ENCODE peak calls at places on chromosomes 11 and 22, in six cellular contexts. One of them, this sample, is unnamed.
A peak's percentile ranks its signal among the peaks of the same experiment; 100 is the strongest.

GRCh38 chr11:28767574-28767973 is 659.4 kb downstream of the METTL15 start:
- DNase-seq in endodermal cell: no peak
- DNase-seq in H9: no peak
- DNase-seq in HCT116: no peak
- DNase-seq in mesenchymal stem cell: peak; percentile 66
- DNase-seq in NT2/D1: no peak
- DNase-seq in this sample: no peak

GRCh38 chr11:34305095-34305692 is 52.6 kb downstream of the ABTB2 start:
- DNase-seq in endodermal cell: no peak
- DNase-seq in H9: no peak
- DNase-seq in HCT116: no peak
- DNase-seq in mesenchymal stem cell: no peak
- DNase-seq in NT2/D1: no peak
- DNase-seq in this sample: no peak

GRCh38 chr11:114651145-114651718 is 27.1 kb upstream of the NXPE2 start:
- DNase-seq in endodermal cell: no peak
- DNase-seq in H9: no peak
- DNase-seq in HCT116: no peak
- DNase-seq in mesenchymal stem cell: no peak
- DNase-seq in NT2/D1: no peak
- DNase-seq in this sample: no peak

GRCh38 chr22:32469799-32470212 is 4.8 kb upstream of the FBXO7 start:
- DNase-seq in endodermal cell: no peak
- DNase-seq in H9: no peak
- DNase-seq in HCT116: peak; percentile 13
- DNase-seq in mesenchymal stem cell: peak; percentile 91
- DNase-seq in NT2/D1: no peak
- DNase-seq in this sample: no peak

GRCh38 chr11:94791216-94791889 is 23.2 kb downstream of the AMOTL1 start:
- DNase-seq in endodermal cell: no peak
- DNase-seq in H9: no peak
- DNase-seq in HCT116: no peak
- DNase-seq in mesenchymal stem cell: no peak
- DNase-seq in NT2/D1: no peak
- DNase-seq in this sample: no peak

GRCh38 chr11:96259053-96259837 is 83.8 kb downstream of the MAML2 start:
- DNase-seq in endodermal cell: no peak
- DNase-seq in H9: no peak
- DNase-seq in HCT116: no peak
- DNase-seq in mesenchymal stem cell: peak; percentile 79
- DNase-seq in NT2/D1: no peak
- DNase-seq in this sample: no peak

GRCh38 chr11:116300252-116300651 is 472.5 kb downstream of the BUD13 start:
- DNase-seq in endodermal cell: no peak
- DNase-seq in H9: no peak
- DNase-seq in HCT116: no peak
- DNase-seq in mesenchymal stem cell: no peak
- DNase-seq in NT2/D1: no peak
- DNase-seq in this sample: no peak

GRCh38 chr22:49966716-49967332 is 6.3 kb downstream of the PIM3 start:
- DNase-seq in endodermal cell: peak; percentile 63
- DNase-seq in H9: peak; percentile 32
- DNase-seq in HCT116: no peak
- DNase-seq in mesenchymal stem cell: peak; percentile 85
- DNase-seq in NT2/D1: no peak
- DNase-seq in this sample: peak; percentile 51

GRCh38 chr22:23233746-23234408 is 53.6 kb downstream of the BCR start:
- DNase-seq in endodermal cell: no peak
- DNase-seq in H9: no peak
- DNase-seq in HCT116: no peak
- DNase-seq in mesenchymal stem cell: peak; percentile 34
- DNase-seq in NT2/D1: no peak
- DNase-seq in this sample: no peak

GRCh38 chr11:61477734-61478148 is 30.8 kb upstream of the LRRC10B start:
- DNase-seq in endodermal cell: peak; percentile 90
- DNase-seq in H9: peak; percentile 77
- DNase-seq in HCT116: no peak
- DNase-seq in mesenchymal stem cell: peak; percentile 35
- DNase-seq in NT2/D1: peak; percentile 33
- DNase-seq in this sample: peak; percentile 79

GRCh38 chr11:77821349-77821851 is 456 bp downstream of the AAMDC start:
- DNase-seq in endodermal cell: no peak
- DNase-seq in H9: no peak
- DNase-seq in HCT116: no peak
- DNase-seq in mesenchymal stem cell: peak; percentile 48
- DNase-seq in NT2/D1: no peak
- DNase-seq in this sample: no peak

GRCh38 chr11:82858556-82859091 is 41.6 kb downstream of the PRCP start:
- DNase-seq in endodermal cell: no peak
- DNase-seq in H9: no peak
- DNase-seq in HCT116: no peak
- DNase-seq in mesenchymal stem cell: peak; percentile 31
- DNase-seq in NT2/D1: no peak
- DNase-seq in this sample: no peak

GRCh38 chr11:394034-394857 is at the start of gene PKP3:
- DNase-seq in endodermal cell: peak; percentile 90
- DNase-seq in H9: peak; percentile 88
- DNase-seq in HCT116: peak; percentile 83
- DNase-seq in mesenchymal stem cell: peak; percentile 83
- DNase-seq in NT2/D1: no peak
- DNase-seq in this sample: peak; percentile 63

GRCh38 chr11:774873-775592 is 2.3 kb downstream of the GATD1 start:
- DNase-seq in endodermal cell: no peak
- DNase-seq in H9: peak; percentile 33
- DNase-seq in HCT116: no peak
- DNase-seq in mesenchymal stem cell: peak; percentile 33
- DNase-seq in NT2/D1: no peak
- DNase-seq in this sample: peak; percentile 1

GRCh38 chr22:20009018-20009482 is 7.6 kb downstream of the ARVCF start:
- DNase-seq in endodermal cell: peak; percentile 42
- DNase-seq in H9: no peak
- DNase-seq in HCT116: no peak
- DNase-seq in mesenchymal stem cell: no peak
- DNase-seq in NT2/D1: no peak
- DNase-seq in this sample: no peak

GRCh38 chr11:115463606-115464005 is 40.6 kb downstream of the CADM1 start:
- DNase-seq in endodermal cell: no peak
- DNase-seq in H9: no peak
- DNase-seq in HCT116: no peak
- DNase-seq in mesenchymal stem cell: no peak
- DNase-seq in NT2/D1: no peak
- DNase-seq in this sample: no peak

GRCh38 chr11:32094931-32095330 is 4.1 kb downstream of the RCN1 start:
- DNase-seq in endodermal cell: no peak
- DNase-seq in H9: no peak
- DNase-seq in HCT116: no peak
- DNase-seq in mesenchymal stem cell: peak; percentile 59
- DNase-seq in NT2/D1: no peak
- DNase-seq in this sample: no peak

GRCh38 chr11:126414615-126415014 is 59.1 kb downstream of the ST3GAL4 start:
- DNase-seq in endodermal cell: no peak
- DNase-seq in H9: no peak
- DNase-seq in HCT116: no peak
- DNase-seq in mesenchymal stem cell: no peak
- DNase-seq in NT2/D1: no peak
- DNase-seq in this sample: no peak

GRCh38 chr11:110305169-110306018 is 9.0 kb upstream of the RDX start:
- DNase-seq in endodermal cell: no peak
- DNase-seq in H9: no peak
- DNase-seq in HCT116: no peak
- DNase-seq in mesenchymal stem cell: no peak
- DNase-seq in NT2/D1: no peak
- DNase-seq in this sample: no peak

GRCh38 chr11:14812776-14813175 is 79.3 kb downstream of the CYP2R1 start:
- DNase-seq in endodermal cell: no peak
- DNase-seq in H9: no peak
- DNase-seq in HCT116: no peak
- DNase-seq in mesenchymal stem cell: no peak
- DNase-seq in NT2/D1: peak; percentile 16
- DNase-seq in this sample: peak; percentile 43

GRCh38 chr11:79544324-79544723 is 103.5 kb upstream of the TENM4 start:
- DNase-seq in endodermal cell: no peak
- DNase-seq in H9: no peak
- DNase-seq in HCT116: no peak
- DNase-seq in mesenchymal stem cell: no peak
- DNase-seq in NT2/D1: no peak
- DNase-seq in this sample: no peak

GRCh38 chr22:29382575-29383328 is 5.6 kb downstream of the AP1B1 start:
- DNase-seq in endodermal cell: no peak
- DNase-seq in H9: no peak
- DNase-seq in HCT116: no peak
- DNase-seq in mesenchymal stem cell: no peak
- DNase-seq in NT2/D1: no peak
- DNase-seq in this sample: no peak

GRCh38 chr11:73198677-73199076 is 19.4 kb upstream of the P2RY2 start:
- DNase-seq in endodermal cell: peak; percentile 73
- DNase-seq in H9: peak; percentile 33
- DNase-seq in HCT116: peak; percentile 45
- DNase-seq in mesenchymal stem cell: peak; percentile 22
- DNase-seq in NT2/D1: peak; percentile 79
- DNase-seq in this sample: peak; percentile 47

GRCh38 chr11:98036810-98037209 is 983.9 kb upstream of the CNTN5 start:
- DNase-seq in endodermal cell: no peak
- DNase-seq in H9: no peak
- DNase-seq in HCT116: no peak
- DNase-seq in mesenchymal stem cell: no peak
- DNase-seq in NT2/D1: no peak
- DNase-seq in this sample: no peak

GRCh38 chr11:40987895-40988435 is 471.5 kb downstream of the LRRC4C start:
- DNase-seq in endodermal cell: no peak
- DNase-seq in H9: no peak
- DNase-seq in HCT116: no peak
- DNase-seq in mesenchymal stem cell: no peak
- DNase-seq in NT2/D1: no peak
- DNase-seq in this sample: peak; percentile 47

GRCh38 chr11:8318536-8318935 is 54.9 kb upstream of the LMO1 start:
- DNase-seq in endodermal cell: peak; percentile 88
- DNase-seq in H9: peak; percentile 77
- DNase-seq in HCT116: no peak
- DNase-seq in mesenchymal stem cell: no peak
- DNase-seq in NT2/D1: no peak
- DNase-seq in this sample: peak; percentile 85

GRCh38 chr11:111676878-111677585 is 74.8 kb downstream of the SIK2 start:
- DNase-seq in endodermal cell: no peak
- DNase-seq in H9: no peak
- DNase-seq in HCT116: peak; percentile 29
- DNase-seq in mesenchymal stem cell: peak; percentile 17
- DNase-seq in NT2/D1: no peak
- DNase-seq in this sample: no peak

GRCh38 chr11:103525069-103525468 is 415.8 kb downstream of the DYNC2H1 start:
- DNase-seq in endodermal cell: no peak
- DNase-seq in H9: no peak
- DNase-seq in HCT116: no peak
- DNase-seq in mesenchymal stem cell: peak; percentile 20
- DNase-seq in NT2/D1: no peak
- DNase-seq in this sample: no peak

DNA sequence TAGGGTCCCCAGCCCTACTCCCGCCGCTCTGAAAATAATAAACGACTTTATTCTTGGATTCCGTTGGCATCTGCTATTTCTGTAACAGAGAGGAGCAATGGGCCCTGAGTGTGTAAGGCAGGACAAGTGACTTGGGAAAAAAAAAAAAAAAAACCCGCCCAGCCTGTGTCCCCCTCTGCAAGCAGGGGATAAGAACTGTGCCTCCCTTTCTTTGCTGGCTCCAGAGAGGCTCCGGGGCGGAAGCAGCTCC is 464 bp upstream of the DNAJC4 start:
- DNase-seq in endodermal cell: no peak
- DNase-seq in H9: no peak
- DNase-seq in HCT116: no peak
- DNase-seq in mesenchymal stem cell: no peak
- DNase-seq in NT2/D1: no peak
- DNase-seq in this sample: no peak
- H3K4me1 ChIP-seq in endodermal cell: peaks cover 4% of the 10 kb centered on the region
- H3K4me1 ChIP-seq in H9: peaks cover 3% of the 10 kb centered on the region
- H3K4me1 ChIP-seq in HCT116: peaks cover 67% of the 10 kb centered on the region
- H3K4me1 ChIP-seq in mesenchymal stem cell: peaks cover 54% of the 10 kb centered on the region
- H3K4me1 ChIP-seq in NT2/D1: peaks cover 35% of the 10 kb centered on the region
- H3K4me1 ChIP-seq in this sample: peaks cover 20% of the 10 kb centered on the region

DNA sequence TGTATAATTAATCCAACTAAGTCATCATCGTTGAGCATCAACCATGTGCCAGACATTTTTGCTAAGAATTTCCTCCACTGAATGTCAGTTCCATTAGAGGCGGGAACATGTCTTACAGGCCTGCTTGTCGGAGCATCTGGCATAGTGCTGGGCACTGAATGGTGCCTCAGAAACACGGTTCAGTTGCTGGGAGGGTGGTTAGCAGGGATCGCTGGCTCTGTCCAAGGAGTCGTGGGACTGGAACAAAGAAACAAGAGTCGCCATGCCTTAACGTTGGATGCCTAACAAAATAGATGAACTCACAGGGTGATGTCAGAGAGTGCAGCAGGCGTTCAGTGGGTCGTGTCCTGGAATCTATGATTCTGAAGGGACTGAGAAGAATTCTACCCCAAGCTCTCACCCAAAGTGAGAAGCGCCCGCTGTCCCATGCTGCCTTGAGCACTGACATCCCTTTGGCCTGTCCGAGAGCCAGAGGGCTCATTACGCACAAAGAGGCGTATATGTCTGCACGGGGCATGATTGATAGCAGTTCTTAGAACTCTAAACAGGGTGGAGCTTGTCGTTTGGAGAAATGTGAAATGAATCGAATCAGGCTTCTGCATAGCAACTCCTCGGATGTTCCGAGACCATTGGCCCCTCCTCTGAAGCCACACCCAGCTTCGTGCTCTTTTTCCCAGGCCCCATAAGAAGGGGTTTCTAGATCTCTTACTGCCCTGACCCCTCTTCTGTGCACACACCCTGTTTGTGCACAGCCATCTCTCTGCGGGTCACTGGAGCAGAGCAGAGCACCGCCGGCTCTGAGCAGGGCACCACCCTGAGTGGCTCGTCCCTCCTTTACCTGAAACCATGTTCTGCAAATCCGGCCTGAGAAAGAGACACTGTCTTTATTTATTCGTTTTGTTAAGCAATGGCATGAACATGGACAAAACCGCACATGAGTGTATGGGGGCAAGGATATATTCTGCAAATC is 113.1 kb upstream of the B3GAT1 start:
- DNase-seq in endodermal cell: peak; percentile 19
- DNase-seq in H9: no peak
- DNase-seq in HCT116: no peak
- DNase-seq in mesenchymal stem cell: no peak
- DNase-seq in NT2/D1: no peak
- DNase-seq in this sample: no peak
- H3K27me3 ChIP-seq in endodermal cell: peaks cover 28% of the 10 kb centered on the region
- H3K27me3 ChIP-seq in H9: no peaks in the 10 kb centered on the region
- H3K27me3 ChIP-seq in HCT116: no peaks in the 10 kb centered on the region
- H3K27me3 ChIP-seq in mesenchymal stem cell: no peaks in the 10 kb centered on the region
- H3K27me3 ChIP-seq in NT2/D1: no peaks in the 10 kb centered on the region
- H3K27me3 ChIP-seq in this sample: no peaks in the 10 kb centered on the region

GRCh38 chr11:122721201-122721963 is 65.9 kb downstream of the UBASH3B start:
- DNase-seq in endodermal cell: no peak
- DNase-seq in H9: no peak
- DNase-seq in HCT116: no peak
- DNase-seq in mesenchymal stem cell: peak; percentile 72
- DNase-seq in NT2/D1: no peak
- DNase-seq in this sample: no peak
- H3K9ac ChIP-seq in endodermal cell: no peak overlapping the region
- H3K9ac ChIP-seq in H9: no peak overlapping the region
- H3K9ac ChIP-seq in HCT116: no peak overlapping the region
- H3K9ac ChIP-seq in mesenchymal stem cell: no peak overlapping the region
- H3K9ac ChIP-seq in NT2/D1: no peak overlapping the region
- H3K9ac ChIP-seq in this sample: no peak overlapping the region

GRCh38 chr11:63565728-63566127 is 2.5 kb upstream of the PLAAT2 start:
- DNase-seq in endodermal cell: no peak
- DNase-seq in H9: peak; percentile 39
- DNase-seq in HCT116: no peak
- DNase-seq in mesenchymal stem cell: no peak
- DNase-seq in NT2/D1: no peak
- DNase-seq in this sample: no peak
- H3K4me1 ChIP-seq in endodermal cell: no peaks in the 10 kb centered on the region
- H3K4me1 ChIP-seq in H9: peaks cover 3% of the 10 kb centered on the region
- H3K4me1 ChIP-seq in HCT116: peaks cover 33% of the 10 kb centered on the region
- H3K4me1 ChIP-seq in mesenchymal stem cell: peaks cover 9% of the 10 kb centered on the region
- H3K4me1 ChIP-seq in NT2/D1: no peaks in the 10 kb centered on the region
- H3K4me1 ChIP-seq in this sample: no peaks in the 10 kb centered on the region

This sample was measured in neural progenitor cell.